ENCODE peak calls at places on chromosomes 3 and 15, in four cellular contexts. L is activated naive CD4-positive, alpha-beta T cell; E is heart right ventricle; Y is caudate nucleus. M is an unnamed sample.

GRCh38 chr3:139127101-139127500 is 82.4 kb upstream of the PRR23C start:
- DNase-seq in L (no peak), E (no peak), Y (no peak), M (no peak)

GRCh38 chr15:28974142-28974541 is 88.4 kb downstream of the APBA2 start:
- DNase-seq in L (peak), E (no peak), Y (no peak), M (no peak)

GRCh38 chr3:101571028-101571895 is 2.7 kb upstream of the PCNP start:
- DNase-seq in L (no peak), E (no peak), Y (no peak), M (no peak)

GRCh38 chr3:158845748-158846350 is 44.0 kb downstream of the MFSD1 start:
- DNase-seq in L (no peak), E (no peak), Y (no peak), M (no peak)

GRCh38 chr15:60854858-60855568 is 374.1 kb downstream of the RORA start:
- DNase-seq in L (no peak), E (no peak), Y (no peak), M (no peak)

GRCh38 chr3:10560060-10560861 is 54.9 kb upstream of the ATP2B2 start:
- DNase-seq in L (no peak), E (no peak), Y (no peak), M (no peak)

GRCh38 chr3:3172627-3173026 is 6.9 kb downstream of the CRBN start:
- DNase-seq in L (no peak), E (no peak), Y (no peak), M (no peak)

GRCh38 chr15:41647269-41647668 is 12.9 kb upstream of the MGA start:
- DNase-seq in L (no peak), E (no peak), Y (no peak), M (no peak)

GRCh38 chr3:42884324-42884723 is 8.6 kb upstream of the CYP8B1 start:
- DNase-seq in L (no peak), E (no peak), Y (no peak), M (no peak)

GRCh38 chr3:72100626-72101187 is 315.8 kb upstream of the PROK2 start:
- DNase-seq in L (peak), E (peak), Y (peak), M (no peak)

GRCh38 chr3:111695584-111696213 is 100.6 kb upstream of the ZBED2 start:
- DNase-seq in L (no peak), E (no peak), Y (no peak), M (no peak)

GRCh38 chr15:94351121-94351520 is 119.8 kb downstream of the MCTP2 start:
- DNase-seq in L (no peak), E (no peak), Y (no peak), M (no peak)

GRCh38 chr15:57947781-57948180 is 117.7 kb downstream of the ALDH1A2 start:
- DNase-seq in L (no peak), E (peak), Y (no peak), M (no peak)

GRCh38 chr3:69309810-69310209 is 76.1 kb downstream of the FRMD4B start:
- DNase-seq in L (no peak), E (no peak), Y (no peak), M (no peak)

GRCh38 chr3:120072867-120073525 is 21.3 kb downstream of the GSK3B start:
- DNase-seq in L (no peak), E (no peak), Y (no peak), M (no peak)

GRCh38 chr3:158788446-158788845 is 13.4 kb upstream of the MFSD1 start:
- DNase-seq in L (no peak), E (no peak), Y (no peak), M (no peak)

GRCh38 chr3:192915724-192916123 is 1.9 kb downstream of the MB21D2 start:
- DNase-seq in L (no peak), E (no peak), Y (no peak), M (no peak)

GRCh38 chr15:39345176-39345575 is 235.7 kb upstream of the THBS1 start:
- DNase-seq in L (no peak), E (no peak), Y (no peak), M (no peak)

GRCh38 chr3:100045696-100046095 is 68.6 kb downstream of the FILIP1L start:
- DNase-seq in L (no peak), E (peak), Y (peak), M (no peak)

GRCh38 chr3:9122732-9123364 is 126.6 kb downstream of the SRGAP3 start:
- DNase-seq in L (no peak), E (no peak), Y (no peak), M (no peak)

GRCh38 chr15:70722266-70723123 is 40.9 kb downstream of the UACA start:
- DNase-seq in L (no peak), E (no peak), Y (no peak), M (no peak)

GRCh38 chr15:75369897-75370581 is 1.6 kb upstream of the MAN2C1 start:
- DNase-seq in L (no peak), E (no peak), Y (no peak), M (no peak)

M was measured in cortex of kidney.